ENCODE peak calls at places on chromosomes 13 and 19, in nine cellular contexts. O is NCI-H1092; L is cardiac fibroblast; I is NCI-H510A; A is stimulated activated CD4-positive, alpha-beta T cell treated with anti-CD3 and anti-CD28 coated beads, Interleukin-1b, Interleukin-23, amount 100 ng/mL, for 1 hour; D is AG04450; Z is stimulated activated CD8-positive, alpha-beta memory T cell treated with anti-CD3 and anti-CD28 coated beads, Interleukin-7, amount 100 ng/mL, for 1 hour; J is EL; C is suprapubic skin. U is an unnamed sample.

GRCh38 chr19:17129377-17129776 is 53.8 kb downstream of the MYO9B start:
- DNase-seq in O (no peak), L (no peak), I (no peak), A (no peak), D (no peak), Z (no peak), J (no peak), C (no peak), U (no peak)

GRCh38 chr13:59823495-59823894 is 340.2 kb downstream of the DIAPH3 start:
- DNase-seq in O (no peak), L (peak), I (no peak), A (no peak), D (no peak), Z (no peak), J (peak), C (no peak), U (peak)

GRCh38 chr19:23052349-23052748 is 49.4 kb upstream of the ZNF728 start:
- DNase-seq in O (no peak), L (no peak), I (no peak), A (no peak), D (no peak), Z (no peak), J (no peak), C (no peak), U (no peak)

GRCh38 chr19:16886305-16886880 is 2.4 kb upstream of the F2RL3 start:
- DNase-seq in O (no peak), L (peak), I (no peak), A (no peak), D (no peak), Z (no peak), J (peak), C (peak), U (no peak)

GRCh38 chr19:45097776-45098520 is 5.0 kb downstream of the PPP1R37 start:
- DNase-seq in O (no peak), L (peak), I (no peak), A (no peak), D (peak), Z (no peak), J (peak), C (peak), U (peak)

GRCh38 chr13:112893570-112894422 is 75.2 kb upstream of the MCF2L start:
- DNase-seq in O (peak), L (peak), I (peak), A (no peak), D (no peak), Z (no peak), J (no peak), C (no peak), U (no peak)

GRCh38 chr13:27170521-27171243 is 929 bp downstream of the USP12 start:
- DNase-seq in O (peak), L (no peak), I (no peak), A (no peak), D (no peak), Z (peak), J (peak), C (peak), U (no peak)

GRCh38 chr19:55210120-55210493 is 806 bp upstream of the PTPRH start:
- DNase-seq in O (no peak), L (peak), I (no peak), A (no peak), D (peak), Z (no peak), J (peak), C (no peak), U (peak)

GRCh38 chr19:41397086-41398041 is at the start of the genes BCKDHA and EXOSC5:
- DNase-seq in O (peak), L (peak), I (peak), A (peak), D (peak), Z (peak), J (peak), C (peak), U (peak)

GRCh38 chr13:97429681-97430081 is 4.3 kb upstream of the RAP2A start:
- DNase-seq in O (no peak), L (peak), I (no peak), A (no peak), D (no peak), Z (no peak), J (peak), C (no peak), U (no peak)

GRCh38 chr13:113049521-113049941 is 56.1 kb upstream of the F7 start:
- DNase-seq in O (no peak), L (no peak), I (no peak), A (no peak), D (no peak), Z (no peak), J (no peak), C (no peak), U (no peak)

GRCh38 chr13:45434556-45435371 is 16.6 kb upstream of the SLC25A30 start:
- DNase-seq in O (no peak), L (no peak), I (no peak), A (no peak), D (no peak), Z (no peak), J (no peak), C (no peak), U (no peak)

GRCh38 chr13:98539655-98540054 is 37.3 kb downstream of the STK24 start:
- DNase-seq in O (no peak), L (peak), I (no peak), A (no peak), D (no peak), Z (no peak), J (peak), C (no peak), U (no peak)

GRCh38 chr19:5988520-5989387 is 10.8 kb upstream of the RANBP3 start:
- DNase-seq in O (no peak), L (no peak), I (peak), A (no peak), D (no peak), Z (no peak), J (no peak), C (no peak), U (no peak)

GRCh38 chr19:11463391-11463790 is 17.5 kb downstream of the ELAVL3 start:
- DNase-seq in O (no peak), L (no peak), I (no peak), A (no peak), D (no peak), Z (no peak), J (no peak), C (no peak), U (no peak)

GRCh38 chr19:48443731-48444128 is 2.1 kb upstream of the GRWD1 start:
- DNase-seq in O (no peak), L (no peak), I (no peak), A (no peak), D (no peak), Z (no peak), J (no peak), C (peak), U (no peak)

GRCh38 chr19:40159744-40160143 is 31.5 kb upstream of the MAP3K10 start:
- DNase-seq in O (no peak), L (no peak), I (no peak), A (no peak), D (no peak), Z (no peak), J (no peak), C (no peak), U (no peak)

GRCh38 chr13:50284540-50284939 is 269.3 kb downstream of the KCNRG start:
- DNase-seq in O (no peak), L (no peak), I (no peak), A (no peak), D (no peak), Z (no peak), J (no peak), C (no peak), U (no peak)

GRCh38 chr19:42092350-42092749 is 16.4 kb downstream of the ZNF574 start:
- DNase-seq in O (peak), L (peak), I (no peak), A (no peak), D (no peak), Z (no peak), J (peak), C (no peak), U (no peak)

GRCh38 chr13:108877300-108877699 is 247.9 kb downstream of the MYO16 start:
- DNase-seq in O (no peak), L (peak), I (no peak), A (no peak), D (no peak), Z (no peak), J (peak), C (no peak), U (no peak)

GRCh38 chr13:96159731-96160130 is 69.8 kb downstream of the HS6ST3 start:
- DNase-seq in O (no peak), L (no peak), I (no peak), A (no peak), D (no peak), Z (no peak), J (no peak), C (no peak), U (no peak)